ENCODE peak calls at places on chromosomes 3 and 15, in seven cellular contexts. J is stimulated activated CD8-positive, alpha-beta memory T cell treated with anti-CD3 and anti-CD28 coated beads, Interleukin-15, amount 100 ng/mL, for 4 hours; D is posterior cingulate gyrus; O is NCI-H1417; Z is CD8-positive, alpha-beta memory T cell; H is NCI-H1092; U is Jurkat, Clone E6-1. G is an unnamed sample.

GRCh38 chr3:194197981-194198695 is 62.2 kb downstream of the HES1 start:
- DNase-seq in J (no peak), D (no peak), O (no peak), Z (no peak), H (no peak), U (no peak), G (no peak)

GRCh38 chr15:32853667-32854066 is 135.9 kb downstream of the GREM1 start:
- DNase-seq in J (no peak), D (no peak), O (no peak), Z (no peak), H (no peak), U (no peak), G (no peak)

GRCh38 chr3:197224034-197224444 is 74.4 kb downstream of the DLG1 start:
- DNase-seq in J (no peak), D (no peak), O (peak; percentile 59), Z (no peak), H (peak; percentile 10), U (peak; percentile 54), G (no peak)

GRCh38 chr3:50533346-50533745 is 29.9 kb upstream of the CACNA2D2 start:
- DNase-seq in J (no peak), D (no peak), O (no peak), Z (no peak), H (no peak), U (no peak), G (no peak)

GRCh38 chr3:152021951-152022461 is 148.6 kb downstream of the SUCNR1 start:
- DNase-seq in J (no peak), D (peak; percentile 65), O (no peak), Z (no peak), H (no peak), U (no peak), G (peak; percentile 6)

GRCh38 chr3:36689560-36689959 is 74.8 kb downstream of the DCLK3 start:
- DNase-seq in J (no peak), D (no peak), O (no peak), Z (no peak), H (no peak), U (no peak), G (no peak)

GRCh38 chr15:71708052-71708432 is 102.3 kb upstream of the NR2E3 start:
- DNase-seq in J (no peak), D (no peak), O (no peak), Z (no peak), H (no peak), U (no peak), G (no peak)

GRCh38 chr3:23238156-23238555 is 35.0 kb downstream of the UBE2E2 start:
- DNase-seq in J (no peak), D (no peak), O (no peak), Z (no peak), H (no peak), U (no peak), G (no peak)

GRCh38 chr3:71389191-71389590 is 194.3 kb downstream of the FOXP1 start:
- DNase-seq in J (no peak), D (no peak), O (peak; percentile 28), Z (no peak), H (no peak), U (no peak), G (no peak)

GRCh38 chr3:46098319-46098761 is 71.1 kb upstream of the XCR1 start:
- DNase-seq in J (no peak), D (no peak), O (no peak), Z (no peak), H (no peak), U (peak; percentile 96), G (no peak)

GRCh38 chr3:124273651-124274050 is 281.7 kb upstream of the ROPN1 start:
- DNase-seq in J (no peak), D (no peak), O (no peak), Z (no peak), H (no peak), U (no peak), G (no peak)

GRCh38 chr3:124630994-124631393 is 99.3 kb upstream of the UMPS start:
- DNase-seq in J (no peak), D (no peak), O (no peak), Z (no peak), H (no peak), U (no peak), G (no peak)

GRCh38 chr3:138974467-138974866 is 27.4 kb downstream of the FOXL2NB start:
- DNase-seq in J (no peak), D (no peak), O (no peak), Z (no peak), H (no peak), U (no peak), G (no peak)

GRCh38 chr15:40252438-40253178 is 13.7 kb downstream of the PAK6 start:
- DNase-seq in J (no peak), D (peak; percentile 92), O (peak; percentile 22), Z (no peak), H (no peak), U (no peak), G (no peak)

GRCh38 chr3:13401149-13401548 is 19.0 kb downstream of the NUP210 start:
- DNase-seq in J (no peak), D (peak; percentile 46), O (peak; percentile 73), Z (no peak), H (no peak), U (no peak), G (no peak)

GRCh38 chr3:119762876-119763275 is 19.0 kb upstream of the NR1I2 start:
- DNase-seq in J (no peak), D (no peak), O (no peak), Z (no peak), H (no peak), U (no peak), G (no peak)

GRCh38 chr3:179760944-179761343 is 108.1 kb downstream of the USP13 start:
- DNase-seq in J (no peak), D (no peak), O (no peak), Z (no peak), H (no peak), U (no peak), G (no peak)

GRCh38 chr3:89266074-89266473 is 158.7 kb downstream of the EPHA3 start:
- DNase-seq in J (no peak), D (no peak), O (no peak), Z (no peak), H (no peak), U (no peak), G (no peak)

G was measured in caudate nucleus.